ENCODE peak calls at places on chromosome 6, in nine cellular contexts. J is iris pigment epithelial cell; C is suprapubic skin; P is effector memory CD4-positive, alpha-beta T cell; W is 8988T; B is stimulated activated effector memory CD8-positive, alpha-beta T cell treated with anti-CD3 and anti-CD28 coated beads, Interleukin-12 subunit alpha, Interleukin-12 subunit beta, amount 100 ng/mL, for 72 hours; V is neural crest cell; U is AG04450; Z is neuronal stem cell. M is an unnamed sample.

GRCh38 chr6:151025076-151025475 is 159.6 kb downstream of the MTHFD1L start:
- DNase-seq in W (no peak), B (no peak), C (no peak), U (no peak), J (no peak), P (no peak), V (no peak), Z (no peak), M (no peak)

GRCh38 chr6:57021086-57021720 is 25.3 kb upstream of the KIAA1586 start:
- DNase-seq in C (no peak), J (peak), P (no peak), V (no peak), Z (peak), W (no peak), U (peak), B (no peak), M (peak)

GRCh38 chr6:116267879-116268588 is 11.7 kb downstream of the TSPYL1 start:
- DNase-seq in C (no peak), B (no peak), W (no peak), U (no peak), J (peak), V (no peak), Z (no peak), P (no peak), M (no peak)

GRCh38 chr6:74834967-74835366 is 370.9 kb downstream of the COL12A1 start:
- DNase-seq in J (no peak), W (no peak), Z (no peak), C (no peak), V (no peak), B (no peak), P (no peak), U (no peak), M (no peak)

GRCh38 chr6:148179786-148180185 is 162.9 kb upstream of the SASH1 start:
- DNase-seq in W (peak), C (no peak), P (no peak), U (no peak), V (peak), J (peak), B (no peak), Z (no peak), M (no peak)

GRCh38 chr6:165443462-165443861 is 134.1 kb upstream of the C6orf118 start:
- DNase-seq in B (no peak), C (no peak), J (no peak), V (no peak), P (no peak), U (no peak), W (no peak), Z (no peak), M (no peak)

GRCh38 chr6:48032156-48032555 is 78.8 kb downstream of the PTCHD4 start:
- DNase-seq in V (no peak), C (no peak), U (peak), J (peak), W (no peak), Z (no peak), P (no peak), B (no peak), M (no peak)

GRCh38 chr6:106773482-106773881 is 144.1 kb downstream of the QRSL1 start:
- DNase-seq in V (no peak), C (no peak), B (no peak), Z (no peak), U (no peak), P (no peak), J (no peak), W (no peak), M (no peak)

GRCh38 chr6:114194362-114195343 is 148.2 kb downstream of the HS3ST5 start:
- DNase-seq in B (no peak), W (no peak), C (no peak), Z (no peak), U (no peak), J (peak), P (no peak), V (no peak), M (no peak)

GRCh38 chr6:140956567-140957306 is 1176.0 kb upstream of the GJE1 start:
- DNase-seq in C (no peak), Z (no peak), P (no peak), W (no peak), U (no peak), V (no peak), J (peak), B (no peak), M (no peak)